ENCODE peak calls at places on chromosomes 7 and 10, in four cellular contexts. W is GM23248, K is cardiac muscle cell, F is SK-N-SH. N is an unnamed sample.

GRCh38 chr7:84524714-84525694 is 330.4 kb upstream of the SEMA3A start:
- DNase-seq in F (no peak), K (no peak), W (peak), N (no peak)

GRCh38 chr7:94439893-94440381 is 45.2 kb downstream of the COL1A2 start:
- DNase-seq in F (no peak), W (peak), K (no peak), N (no peak)

GRCh38 chr10:88886557-88886956 is 6.5 kb downstream of the STAMBPL1 start:
- DNase-seq in K (no peak), F (no peak), W (no peak), N (no peak)

GRCh38 chr7:64768824-64769223 is 25.4 kb upstream of the ZNF138 start:
- DNase-seq in K (no peak), W (no peak), F (no peak), N (no peak)

GRCh38 chr10:75469018-75469616 is 37.7 kb downstream of the LRMDA start:
- DNase-seq in F (no peak), W (peak), K (no peak), N (no peak)

GRCh38 chr7:19944363-19945120 is 171.1 kb upstream of the TMEM196 start:
- DNase-seq in K (no peak), W (no peak), F (no peak), N (no peak)

GRCh38 chr10:71512794-71513379 is 116.2 kb downstream of the CDH23 start:
- DNase-seq in K (peak), W (no peak), F (peak), N (no peak)

GRCh38 chr10:93758510-93758885 is 762 bp downstream of the LGI1 start:
- DNase-seq in W (no peak), K (no peak), F (no peak), N (no peak)

GRCh38 chr10:11604742-11605650 is 6.5 kb downstream of the USP6NL start:
- DNase-seq in K (no peak), W (no peak), F (no peak), N (no peak)

GRCh38 chr10:46235705-46236536 is 50.9 kb upstream of the ANTXRL start:
- DNase-seq in K (no peak), W (no peak), F (no peak), N (no peak)

GRCh38 chr7:29285861-29286260 is 91.3 kb downstream of the CHN2 start:
- DNase-seq in W (no peak), F (no peak), K (no peak), N (no peak)

GRCh38 chr7:54072710-54073109 is 469.5 kb upstream of the VSTM2A start:
- DNase-seq in K (peak), F (no peak), W (no peak), N (no peak)

DNA sequence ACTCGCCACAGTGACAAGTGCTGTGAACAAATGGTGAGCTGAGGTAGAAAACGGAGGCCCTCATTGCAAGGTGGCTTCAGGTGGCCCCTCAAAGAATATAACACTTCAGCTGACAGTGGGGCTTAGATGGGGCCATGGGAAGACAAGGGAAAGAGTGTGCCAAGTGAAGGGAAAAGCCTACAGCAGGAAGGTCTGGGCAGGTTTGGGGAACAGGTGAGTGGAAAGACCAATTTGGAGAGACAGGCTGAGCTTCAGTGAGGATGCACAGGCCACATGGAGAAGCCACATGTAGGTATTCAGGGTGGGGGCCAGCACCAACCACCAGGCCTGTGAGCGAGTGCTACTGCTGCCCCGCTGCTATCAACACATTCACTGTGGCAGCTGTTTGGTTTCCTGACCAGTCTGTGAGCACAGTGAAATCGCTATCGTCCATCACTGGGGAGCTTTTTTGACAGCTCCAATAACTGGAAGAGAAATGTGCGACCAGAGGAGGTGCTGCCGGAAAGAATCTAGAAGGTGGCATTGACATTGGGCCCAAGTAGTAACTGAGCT is 3.4 kb downstream of the POLD2 start:
- DNase-seq in F (no peak), W (no peak), K (no peak), N (no peak)
- H3K4me3 ChIP-seq in F (no peak), W (no peak), K (no peak), N (no peak)

DNA sequence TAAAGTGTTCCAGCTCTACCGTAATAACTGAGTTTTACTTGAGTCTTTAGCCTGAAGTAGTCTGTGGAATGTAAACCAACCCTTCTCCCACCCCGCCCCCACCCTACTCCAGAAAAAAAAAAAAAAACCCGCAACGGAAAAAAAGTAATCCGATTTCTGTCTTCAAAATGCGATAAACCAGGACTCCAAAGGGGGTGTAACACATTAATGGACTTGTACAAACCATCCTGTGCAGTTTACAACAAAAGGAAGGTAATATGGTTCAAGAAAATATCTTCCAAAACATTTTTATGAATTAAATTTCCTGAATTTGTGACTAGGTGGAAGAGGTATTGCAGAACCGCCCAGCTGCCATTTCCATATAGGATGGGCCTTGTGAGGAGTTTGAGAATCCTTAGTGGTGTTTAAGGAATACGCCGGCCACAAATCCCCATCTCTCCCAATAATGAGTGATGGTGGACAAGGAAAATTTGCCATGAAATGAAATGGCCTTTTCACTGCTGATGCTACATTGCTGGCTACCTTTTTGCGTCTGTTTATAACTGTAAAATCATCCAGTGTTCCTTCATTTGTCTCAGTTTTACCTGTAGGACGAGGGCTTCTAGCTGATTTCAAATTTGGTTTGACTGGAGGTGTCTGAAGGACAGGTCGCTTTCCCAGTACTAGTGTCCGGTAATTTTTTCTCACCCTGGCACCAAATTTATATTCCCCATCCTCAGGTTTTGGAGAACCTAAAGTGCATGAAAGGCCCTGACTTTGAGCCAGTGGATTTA is 10.5 kb downstream of the SKIDA1 start:
- DNase-seq in K (no peak), F (no peak), W (no peak), N (no peak)
- H3K4me3 ChIP-seq in K (peak), F (peak), W (no peak), N (peak)

GRCh38 chr10:58943960-58944359 is 232.5 kb upstream of the PHYHIPL start:
- DNase-seq in W (no peak), F (no peak), K (no peak), N (no peak)
- H3K4me3 ChIP-seq in W (no peak), F (no peak), K (no peak), N (no peak)

GRCh38 chr7:261341-262250 is 28.4 kb upstream of the FOXL3 start:
- DNase-seq in W (no peak), K (no peak), F (no peak), N (peak)

GRCh38 chr7:259751-260405 is 30.1 kb upstream of the FOXL3 start:
- DNase-seq in F (no peak), W (no peak), K (no peak), N (no peak)

GRCh38 chr7:260441-261281 is 29.3 kb upstream of the FOXL3 start:
- DNase-seq in W (no peak), F (no peak), K (no peak), N (no peak)

GRCh38 chr7:264541-265191 is 25.3 kb upstream of the FOXL3 start:
- DNase-seq in F (no peak), W (no peak), K (no peak), N (no peak)

GRCh38 chr7:262251-262572 is 27.8 kb upstream of the FOXL3 start:
- DNase-seq in K (no peak), F (no peak), W (no peak), N (peak)
- H3K4me3 ChIP-seq in K (no peak), F (no peak), W (no peak), N (no peak)

DNA sequence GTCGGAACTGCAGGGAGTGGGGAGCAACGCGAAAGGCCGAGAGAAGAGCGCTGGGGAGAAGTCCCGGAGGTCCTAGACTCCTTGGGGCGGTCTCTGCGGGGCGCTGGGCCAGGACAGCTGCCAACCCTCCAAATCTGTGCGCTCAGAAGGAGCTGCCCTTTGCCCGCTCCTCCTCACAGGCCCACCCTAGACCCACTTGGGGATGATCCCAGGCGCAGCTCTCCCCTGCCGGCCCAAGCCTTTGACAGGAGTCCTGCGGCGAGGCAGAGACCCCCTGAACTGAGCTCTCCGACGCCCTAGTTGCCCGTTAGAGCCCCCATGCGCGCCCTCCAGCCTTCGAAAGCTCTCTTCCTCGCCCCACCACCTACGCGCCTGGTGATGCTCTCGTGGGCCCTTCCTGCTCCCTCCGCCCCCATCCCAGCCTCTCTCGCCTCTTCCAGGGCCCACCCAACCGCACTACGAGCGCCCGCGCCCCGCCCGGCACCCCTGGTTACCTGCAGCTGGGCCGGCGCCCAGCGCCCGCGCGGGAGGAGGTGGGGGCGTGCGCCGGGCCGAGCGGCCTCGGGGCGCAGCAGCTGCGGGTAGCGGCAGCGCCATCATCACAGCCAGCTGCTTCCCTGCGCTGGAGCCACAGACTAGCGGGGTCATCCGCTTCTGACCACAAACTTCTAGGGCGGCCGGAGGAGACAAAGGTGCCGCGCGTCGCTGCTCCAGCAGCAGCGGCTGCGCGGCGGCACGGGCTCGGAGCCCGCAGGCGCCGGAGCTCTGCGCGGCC is 353.4 kb downstream of the DNAJB6 start:
- DNase-seq in F (peak), K (no peak), W (peak), N (no peak)
- H3K4me3 ChIP-seq in F (peak), K (peak), W (peak), N (peak)

GRCh38 chr10:16519908-16520861 is 1.5 kb downstream of the C1QL3 start:
- DNase-seq in K (peak), F (peak), W (peak), N (peak)
- H3K4me3 ChIP-seq in K (peak), F (no peak), W (peak), N (peak)

GRCh38 chr10:29600067-29600466 is 34.7 kb downstream of the SVIL start:
- DNase-seq in W (peak), K (no peak), F (no peak), N (no peak)
- H3K4me3 ChIP-seq in W (no peak), K (no peak), F (no peak), N (no peak)

GRCh38 chr10:96743988-96744585 is 23.8 kb upstream of the PIK3AP1 start:
- DNase-seq in K (peak), W (peak), F (peak), N (peak)
- H3K4me3 ChIP-seq in K (no peak), W (no peak), F (no peak), N (no peak)